ENCODE peak calls at places on chromosomes 1 and 21, in eight cellular contexts. Q is suprapubic skin, D is OCI-LY7, X is HFF-Myc, K is AG09309, C is mucosa of descending colon, I is colonic mucosa, R is adrenal gland. N is an unnamed sample.

GRCh38 chr1:193537266-193538003 is 351.0 kb upstream of the B3GALT2 start:
- DNase-seq in K (no peak), Q (no peak), C (no peak), X (no peak), I (no peak), D (peak), R (no peak), N (peak)

GRCh38 chr1:227357229-227358078 is 39.2 kb upstream of the CDC42BPA start:
- DNase-seq in K (no peak), I (peak), C (peak), R (peak), Q (no peak), X (peak), D (no peak), N (peak)

GRCh38 chr1:2539312-2539907 is 9.3 kb upstream of the HES5 start:
- DNase-seq in I (no peak), D (peak), C (no peak), X (no peak), Q (no peak), K (no peak), R (no peak), N (no peak)

GRCh38 chr1:154837034-154837678 is 32.9 kb downstream of the KCNN3 start:
- DNase-seq in I (no peak), D (no peak), Q (no peak), K (no peak), R (no peak), X (no peak), C (no peak), N (no peak)

GRCh38 chr1:167797005-167797404 is 75.2 kb downstream of the MPZL1 start:
- DNase-seq in I (no peak), D (peak), R (peak), C (no peak), K (peak), Q (peak), X (peak), N (peak)

GRCh38 chr1:225657462-225657989 is 4.6 kb upstream of the ENAH start:
- DNase-seq in R (no peak), C (no peak), D (no peak), K (peak), I (no peak), X (peak), Q (no peak), N (peak)

GRCh38 chr1:208161005-208161404 is 83.2 kb downstream of the PLXNA2 start:
- DNase-seq in D (no peak), I (no peak), X (no peak), R (no peak), K (no peak), C (no peak), Q (no peak), N (no peak)

GRCh38 chr21:39051561-39051949 is 131.7 kb downstream of the PSMG1 start:
- DNase-seq in C (no peak), I (no peak), Q (no peak), R (no peak), X (no peak), D (no peak), K (peak), N (peak)

GRCh38 chr1:207248544-207249206 is 72.8 kb upstream of the CD55 start:
- DNase-seq in I (no peak), C (no peak), D (no peak), K (no peak), Q (no peak), X (no peak), R (no peak), N (peak)

GRCh38 chr1:23178931-23179330 is 10.3 kb upstream of the LUZP1 start:
- DNase-seq in C (no peak), D (peak), K (no peak), Q (no peak), I (no peak), X (no peak), R (no peak), N (peak)

GRCh38 chr1:213244664-213245091 is 193.6 kb downstream of the RPS6KC1 start:
- DNase-seq in I (peak), K (peak), C (no peak), R (no peak), X (peak), Q (no peak), D (peak), N (peak)

GRCh38 chr1:160779662-160780397 is 16.1 kb upstream of the LY9 start:
- DNase-seq in Q (no peak), C (no peak), X (no peak), K (no peak), D (peak), R (no peak), I (peak), N (no peak)

GRCh38 chr1:28756846-28757245 is 20.1 kb downstream of the YTHDF2 start:
- DNase-seq in X (no peak), C (no peak), D (no peak), K (no peak), I (no peak), Q (no peak), R (no peak), N (no peak)
- H3K4me3 ChIP-seq in X (no peak), C (no peak), D (no peak), K (no peak), I (no peak), Q (no peak), R (no peak), N (no peak)

GRCh38 chr21:44800971-44801467 is 601 bp downstream of the UBE2G2 start:
- DNase-seq in D (peak), I (peak), Q (no peak), K (no peak), X (no peak), R (no peak), C (no peak), N (peak)
- TF ChIP-seq CTCF in D (peak), I (peak), Q (peak), K (peak), X (peak), R (peak), C (no peak), N (peak)

DNA sequence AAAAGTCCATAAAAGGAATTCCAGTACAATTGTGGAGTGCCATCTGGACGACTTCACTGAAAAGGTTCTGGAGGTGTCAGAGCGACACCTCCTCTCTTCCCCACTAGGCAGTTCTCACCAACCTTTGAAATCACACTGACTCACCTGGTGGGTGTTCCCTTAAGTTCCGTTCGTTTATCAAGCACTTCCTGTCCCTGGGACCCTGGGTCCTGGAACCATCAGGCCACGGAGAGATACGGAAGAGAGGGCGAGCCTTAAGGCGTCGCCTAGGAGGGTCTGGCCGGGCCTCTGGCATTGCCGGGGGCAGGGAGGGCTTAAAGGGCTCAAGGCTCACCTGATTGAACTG is 318 bp downstream of the SPAG17 start:
- DNase-seq in I (no peak), K (no peak), X (no peak), Q (no peak), R (no peak), D (no peak), C (no peak), N (peak)
- H3K4me3 ChIP-seq in I (peak), K (peak), X (peak), Q (peak), R (peak), D (no peak), C (no peak), N (peak)

DNA sequence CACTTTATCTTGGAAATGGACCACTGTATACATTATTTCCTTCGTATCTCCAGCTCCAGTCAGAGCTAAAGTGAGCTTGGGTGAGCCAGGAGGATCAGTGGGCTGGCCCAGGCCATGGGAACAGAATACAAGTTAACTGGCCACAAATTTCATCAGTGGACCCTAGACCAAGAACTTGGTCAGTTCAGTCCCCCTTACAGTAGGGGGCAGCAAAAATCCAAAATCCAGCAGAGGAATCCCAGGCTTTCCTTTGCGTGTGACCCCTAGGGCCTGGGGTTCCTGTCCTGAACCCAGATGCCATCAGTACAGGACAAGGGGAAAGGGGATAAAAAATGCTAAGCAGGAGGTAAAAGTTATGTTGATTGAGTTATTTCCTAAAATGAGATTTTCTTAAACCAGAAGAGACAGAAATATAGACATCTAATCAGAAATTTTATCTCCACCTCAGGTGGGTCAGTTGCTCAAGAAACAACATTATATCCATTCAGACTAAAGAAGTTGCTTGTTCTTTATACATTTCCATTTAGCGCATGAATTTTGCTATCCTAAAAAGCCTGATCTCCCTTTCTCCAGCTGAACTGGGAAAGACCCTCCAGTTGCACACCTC is 24.1 kb upstream of the LCE5A start:
- DNase-seq in K (no peak), C (no peak), Q (no peak), D (peak), I (no peak), R (no peak), X (no peak), N (no peak)
- TF ChIP-seq CTCF in K (peak), C (no peak), Q (no peak), D (peak), I (no peak), R (no peak), X (peak), N (peak)

DNA sequence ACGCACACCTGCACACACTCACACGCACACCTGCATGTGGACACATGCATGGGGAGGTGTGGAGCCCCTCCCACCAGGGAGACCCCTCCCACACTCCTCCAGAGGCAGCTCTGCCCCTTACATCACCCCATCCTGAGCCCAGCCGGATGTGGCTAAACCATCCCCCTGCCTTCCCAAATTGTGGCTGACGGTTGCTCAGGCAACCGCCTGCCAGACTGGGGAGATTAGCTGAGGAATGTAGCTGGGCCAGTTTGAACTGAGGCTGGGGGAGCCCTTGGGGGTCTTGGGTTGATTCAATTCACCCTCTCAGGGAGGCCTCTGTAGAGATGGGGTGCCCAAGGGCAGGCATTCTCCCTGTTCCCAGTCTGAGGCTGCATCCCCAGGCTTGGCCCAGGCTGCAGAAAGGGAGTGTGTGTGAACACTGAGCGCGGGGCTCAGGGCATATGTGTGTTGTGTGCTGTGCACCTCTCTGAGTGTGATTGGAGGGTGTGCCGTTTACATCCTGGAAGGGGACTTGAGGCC is 12.9 kb downstream of the PTPRU start:
- DNase-seq in C (no peak), K (no peak), R (no peak), X (no peak), I (no peak), Q (no peak), D (no peak), N (peak)
- H3K4me3 ChIP-seq in C (no peak), K (no peak), R (no peak), X (no peak), I (no peak), Q (no peak), D (no peak), N (no peak)

DNA sequence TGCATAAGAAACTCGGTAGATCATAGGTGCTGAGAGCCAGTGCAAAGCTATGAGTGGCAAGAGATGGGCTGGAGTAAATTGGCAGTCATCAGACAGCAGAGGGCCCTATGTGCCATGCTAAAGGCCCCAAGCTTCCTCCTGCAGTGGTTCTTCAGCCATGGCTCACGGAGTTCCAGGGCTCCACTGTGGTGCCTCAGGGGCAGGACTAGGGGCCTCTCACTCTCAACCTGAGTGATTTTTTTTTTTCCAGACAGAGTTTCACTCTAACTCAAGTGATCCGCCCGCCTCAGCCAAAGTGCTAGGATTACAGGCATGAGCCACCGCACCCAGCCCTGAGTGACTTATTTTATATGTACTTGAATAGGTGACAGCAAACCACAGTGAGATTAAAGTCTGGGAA is 10.4 kb upstream of the GJA8 start:
- DNase-seq in X (no peak), R (no peak), Q (no peak), D (peak), I (no peak), K (no peak), C (no peak), N (peak)
- TF ChIP-seq CTCF in X (no peak), R (no peak), Q (no peak), D (no peak), I (no peak), K (no peak), C (no peak), N (peak)